ENCODE peak calls at places on chromosomes 5 and 9, in nine cellular contexts. G is OCI-LY7, L is PC-9, W is AG09309, S is tibial artery, B is lower leg skin, P is nephron progenitor cell, V is gastrocnemius medialis, U is upper lobe of right lung. N is an unnamed sample.

GRCh38 chr5:149130121-149130931 is 11.0 kb upstream of the ABLIM3 start:
- DNase-seq in G (no peak), L (no peak), W (no peak), S (no peak), B (no peak), P (no peak), V (no peak), U (no peak), N (no peak)

GRCh38 chr5:133453825-133454224 is 158.5 kb downstream of the FSTL4 start:
- DNase-seq in G (no peak), L (peak), W (no peak), S (no peak), B (no peak), P (no peak), V (no peak), U (no peak), N (no peak)

GRCh38 chr5:168001311-168001710 is 290.1 kb upstream of the WWC1 start:
- DNase-seq in G (no peak), L (no peak), W (no peak), S (no peak), B (no peak), P (no peak), V (no peak), U (no peak), N (no peak)

GRCh38 chr5:121975294-121975693 is 13.5 kb downstream of the SRFBP1 start:
- DNase-seq in G (no peak), L (no peak), W (no peak), S (no peak), B (no peak), P (no peak), V (no peak), U (no peak), N (no peak)

GRCh38 chr5:170603578-170604565 is 100.1 kb downstream of the KCNIP1 start:
- DNase-seq in G (peak), L (no peak), W (no peak), S (no peak), B (no peak), P (peak), V (no peak), U (no peak), N (no peak)

GRCh38 chr9:13322828-13323550 is 43.5 kb upstream of the MPDZ start:
- DNase-seq in G (no peak), L (no peak), W (no peak), S (no peak), B (no peak), P (no peak), V (no peak), U (no peak), N (no peak)

GRCh38 chr5:167633931-167634341 is 657.5 kb upstream of the WWC1 start:
- DNase-seq in G (no peak), L (peak), W (peak), S (no peak), B (no peak), P (no peak), V (no peak), U (no peak), N (no peak)

GRCh38 chr5:160887780-160888179 is 35.8 kb upstream of the ATP10B start:
- DNase-seq in G (no peak), L (peak), W (no peak), S (no peak), B (no peak), P (no peak), V (no peak), U (no peak), N (no peak)

GRCh38 chr9:107707915-107708441 is 218.4 kb upstream of the KLF4 start:
- DNase-seq in G (no peak), L (no peak), W (no peak), S (no peak), B (no peak), P (no peak), V (no peak), U (no peak), N (no peak)

GRCh38 chr9:70412678-70413426 is 1.6 kb downstream of the KLF9 start:
- DNase-seq in G (no peak), L (no peak), W (no peak), S (peak), B (peak), P (peak), V (peak), U (peak), N (peak)

GRCh38 chr5:177099422-177100093 is 12.8 kb downstream of the FGFR4 start:
- DNase-seq in G (peak), L (no peak), W (no peak), S (no peak), B (no peak), P (no peak), V (no peak), U (no peak), N (no peak)

GRCh38 chr5:180541710-180542109 is 47.5 kb downstream of the CNOT6 start:
- DNase-seq in G (no peak), L (no peak), W (no peak), S (no peak), B (no peak), P (no peak), V (no peak), U (no peak), N (no peak)
- TF ChIP-seq CTCF in G (no peak), L (no peak), W (no peak), S (no peak), B (no peak), P (no peak), V (no peak), U (no peak), N (peak)

GRCh38 chr9:92176068-92176799 is 61.0 kb upstream of the SPTLC1 start:
- DNase-seq in G (peak), L (no peak), W (no peak), S (no peak), B (no peak), P (no peak), V (no peak), U (no peak), N (no peak)
- TF ChIP-seq CTCF in G (peak), L (peak), W (peak), S (no peak), B (no peak), P (no peak), V (no peak), U (no peak), N (peak)

GRCh38 chr9:126205260-126205659 is 121.4 kb upstream of the MVB12B start:
- DNase-seq in G (no peak), L (no peak), W (no peak), S (no peak), B (no peak), P (no peak), V (no peak), U (no peak), N (no peak)

GRCh38 chr9:126204708-126205225 is 121.9 kb upstream of the MVB12B start:
- DNase-seq in G (no peak), L (no peak), W (no peak), S (no peak), B (no peak), P (no peak), V (no peak), U (no peak), N (no peak)

GRCh38 chr9:126206099-126206498 is 120.5 kb upstream of the MVB12B start:
- DNase-seq in G (no peak), L (no peak), W (no peak), S (no peak), B (no peak), P (no peak), V (no peak), U (no peak), N (no peak)

GRCh38 chr9:126204197-126204596 is 122.4 kb upstream of the MVB12B start:
- DNase-seq in G (no peak), L (no peak), W (no peak), S (no peak), B (no peak), P (no peak), V (no peak), U (no peak), N (no peak)

GRCh38 chr9:126203313-126203712 is 123.3 kb upstream of the MVB12B start:
- DNase-seq in G (no peak), L (no peak), W (no peak), S (no peak), B (no peak), P (no peak), V (no peak), U (no peak), N (no peak)
- TF ChIP-seq CTCF in G (peak), L (peak), W (no peak), S (no peak), B (no peak), P (no peak), V (no peak), U (no peak), N (peak)

GRCh38 chr9:134427153-134427782 is 101.0 kb downstream of the RXRA start:
- DNase-seq in G (no peak), L (no peak), W (no peak), S (no peak), B (no peak), P (no peak), V (no peak), U (no peak), N (no peak)
- TF ChIP-seq CTCF in G (no peak), L (no peak), W (no peak), S (no peak), B (no peak), P (no peak), V (no peak), U (no peak), N (no peak)

DNA sequence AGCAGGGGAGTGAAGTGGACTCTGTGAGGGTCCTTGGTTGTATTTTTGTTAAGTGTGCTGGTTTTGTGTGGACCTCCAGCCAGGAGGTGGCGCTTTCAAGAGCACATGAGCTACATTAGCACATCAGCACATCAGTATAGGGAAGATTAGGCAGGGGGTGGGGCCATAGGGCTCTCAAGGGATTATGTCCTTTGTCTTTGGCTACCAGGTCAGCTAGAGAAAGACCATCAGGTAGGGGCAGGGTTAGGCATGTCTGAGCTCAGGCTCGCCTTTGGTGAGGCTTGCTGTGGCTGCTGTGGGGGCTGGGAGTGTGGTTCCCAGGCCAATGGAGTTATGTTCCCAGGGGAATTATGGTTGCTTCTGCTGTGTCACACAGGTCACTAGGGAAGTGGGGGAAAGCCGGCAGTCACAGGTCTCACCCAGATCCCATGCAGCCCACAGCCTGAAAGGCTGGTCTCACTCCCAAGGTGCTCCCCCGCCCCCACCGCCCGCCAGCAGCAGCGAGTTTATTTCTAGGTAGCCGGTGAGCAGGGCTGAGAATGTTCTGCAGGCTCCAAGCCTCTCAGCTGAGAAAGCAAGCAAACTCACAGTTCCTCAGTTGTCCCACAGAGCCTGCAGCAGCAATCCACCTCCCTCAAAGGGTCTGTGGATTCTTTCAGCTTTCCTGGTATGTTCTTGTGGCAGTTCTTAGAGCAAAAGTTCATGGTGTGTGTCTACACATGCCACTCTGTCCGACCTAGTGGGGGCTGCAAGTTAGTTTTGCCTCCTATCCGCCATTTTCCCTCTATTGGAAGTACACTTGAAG is 13.7 kb downstream of the OR1J1 start:
- DNase-seq in G (peak), L (no peak), W (no peak), S (no peak), B (no peak), P (peak), V (no peak), U (no peak), N (no peak)
- TF ChIP-seq CTCF in G (peak), L (no peak), W (peak), S (no peak), B (no peak), P (no peak), V (no peak), U (no peak), N (no peak)

DNA sequence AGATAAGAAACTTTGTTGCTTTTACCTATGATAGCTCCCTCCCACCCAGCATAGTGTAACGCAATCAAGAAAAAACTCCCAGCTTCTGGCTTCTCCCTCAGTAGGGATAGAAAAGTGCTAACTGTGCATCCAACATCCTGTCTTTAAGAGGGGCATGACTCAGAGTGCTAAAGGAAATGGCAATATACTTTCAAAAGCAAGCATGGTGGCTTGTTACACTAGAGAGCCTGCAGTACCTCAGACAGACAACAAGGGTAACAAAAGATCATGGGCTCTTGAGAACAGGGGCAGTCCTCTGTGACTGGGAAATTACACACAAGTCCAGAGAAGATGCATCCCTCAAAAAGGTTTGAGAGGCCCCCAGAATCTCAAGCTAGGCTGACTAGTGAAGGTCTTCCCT is 37.8 kb downstream of the PRELID2 start:
- DNase-seq in G (no peak), L (no peak), W (no peak), S (no peak), B (no peak), P (no peak), V (no peak), U (no peak), N (no peak)
- TF ChIP-seq CTCF in G (no peak), L (no peak), W (no peak), S (no peak), B (no peak), P (no peak), V (no peak), U (no peak), N (no peak)

GRCh38 chr9:133591985-133592384 is 17.2 kb downstream of the FAM163B start:
- DNase-seq in G (no peak), L (no peak), W (no peak), S (no peak), B (no peak), P (no peak), V (no peak), U (no peak), N (no peak)

GRCh38 chr9:133593587-133593986 is 15.6 kb downstream of the FAM163B start:
- DNase-seq in G (no peak), L (no peak), W (no peak), S (no peak), B (no peak), P (no peak), V (no peak), U (no peak), N (no peak)

GRCh38 chr9:133594310-133594709 is 14.9 kb downstream of the FAM163B start:
- DNase-seq in G (no peak), L (no peak), W (no peak), S (no peak), B (no peak), P (no peak), V (no peak), U (no peak), N (no peak)

GRCh38 chr9:133591116-133591910 is 17.9 kb downstream of the FAM163B start:
- DNase-seq in G (no peak), L (no peak), W (no peak), S (no peak), B (no peak), P (no peak), V (no peak), U (no peak), N (no peak)

DNA sequence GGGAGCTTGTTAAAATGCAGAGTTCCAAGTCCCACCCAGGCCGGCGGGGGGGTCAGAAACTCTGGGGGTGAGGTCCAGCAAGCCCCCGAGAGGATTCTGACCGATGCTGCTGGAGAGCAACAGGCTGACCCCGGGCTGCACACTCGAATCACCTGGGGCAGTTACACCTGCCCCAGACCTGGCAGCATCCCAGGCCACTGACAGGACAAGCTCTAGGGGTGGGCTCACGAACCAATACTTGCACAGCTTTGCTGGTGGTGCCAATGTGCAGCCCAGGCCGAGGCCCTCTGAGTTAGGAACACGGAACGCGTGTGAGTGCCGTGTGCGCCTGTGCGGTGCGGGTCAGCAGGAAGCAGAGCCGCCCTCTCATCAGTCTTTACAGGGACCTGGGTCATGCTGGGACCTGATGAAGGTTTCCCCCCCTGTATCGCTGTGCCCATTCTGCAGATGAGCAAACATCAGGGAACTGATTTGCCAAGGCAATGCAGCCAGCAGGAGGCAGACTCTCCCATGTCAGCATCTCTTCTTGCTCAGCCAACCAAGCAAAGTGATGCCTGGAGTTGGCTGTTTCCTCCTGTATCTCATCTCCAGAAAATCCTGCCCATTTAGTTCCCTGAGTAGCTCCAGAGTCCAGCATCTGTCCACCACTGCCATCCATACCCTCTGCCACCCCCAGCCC is 16.3 kb downstream of the FAM163B start:
- DNase-seq in G (peak), L (no peak), W (no peak), S (no peak), B (no peak), P (no peak), V (no peak), U (no peak), N (no peak)
- TF ChIP-seq CTCF in G (peak), L (no peak), W (no peak), S (no peak), B (no peak), P (no peak), V (no peak), U (peak), N (peak)

GRCh38 chr9:128020692-128021091 is 39.9 kb upstream of the EEIG1 start:
- DNase-seq in G (no peak), L (no peak), W (no peak), S (no peak), B (no peak), P (peak), V (no peak), U (no peak), N (no peak)
- TF ChIP-seq CTCF in G (peak), L (peak), W (peak), S (no peak), B (no peak), P (no peak), V (no peak), U (peak), N (peak)

DNA sequence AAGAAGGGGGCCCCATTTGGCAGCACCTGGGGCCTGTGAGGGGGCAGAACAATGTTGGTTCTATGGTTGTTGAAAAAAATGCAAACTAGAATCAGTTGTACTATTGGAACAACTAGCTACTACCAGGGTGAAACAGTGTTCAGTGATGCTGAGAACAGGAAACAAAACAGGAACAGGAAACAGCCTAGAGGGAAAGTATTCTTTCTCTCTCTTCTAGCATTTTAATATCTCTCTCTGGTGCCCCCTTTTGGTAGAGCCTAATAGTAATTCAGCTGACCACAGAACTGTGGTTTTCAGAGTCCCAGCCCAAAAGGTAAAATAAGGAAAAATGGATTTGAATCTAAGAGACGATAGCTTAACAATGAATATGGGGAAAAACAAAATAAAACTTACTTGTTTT is 138.0 kb upstream of the KCNN2 start:
- DNase-seq in G (peak), L (no peak), W (no peak), S (no peak), B (no peak), P (no peak), V (no peak), U (no peak), N (no peak)
- TF ChIP-seq CTCF in G (peak), L (peak), W (no peak), S (no peak), B (no peak), P (no peak), V (peak), U (peak), N (peak)

GRCh38 chr9:71675129-71675856 is 93.0 kb downstream of the CEMIP2 start:
- DNase-seq in G (no peak), L (peak), W (no peak), S (no peak), B (no peak), P (no peak), V (no peak), U (no peak), N (no peak)
- TF ChIP-seq CTCF in G (no peak), L (no peak), W (no peak), S (no peak), B (no peak), P (no peak), V (no peak), U (no peak), N (no peak)

N was measured in type B pancreatic cell.